ENCODE peak calls at places on chromosomes 13 and 19, in ten cellular contexts. C is caudate nucleus; E is SJCRH30; F is brain microvascular endothelial cell; A is SW480; K is NCI-H2227 treated with DMSO at 0.1 percent for 48 hours; Q is hepatocyte; G is DMS53; M is fibroblast of pulmonary artery; S is CD8-positive, alpha-beta T cell. W is an unnamed sample.

GRCh38 chr13:40319699-40320586 is 346.5 kb downstream of the FOXO1 start:
- DNase-seq in C (no peak), E (no peak), F (no peak), A (peak), K (no peak), Q (no peak), G (no peak), M (no peak), S (no peak), W (no peak)

GRCh38 chr19:948842-949496 is 23.1 kb downstream of the ARID3A start:
- DNase-seq in C (no peak), E (no peak), F (no peak), A (no peak), K (no peak), Q (peak), G (no peak), M (no peak), S (no peak), W (no peak)

GRCh38 chr13:98416408-98416807 is 160.5 kb downstream of the STK24 start:
- DNase-seq in C (no peak), E (no peak), F (no peak), A (no peak), K (no peak), Q (peak), G (peak), M (no peak), S (no peak), W (no peak)

GRCh38 chr19:58346961-58347929 is 6.0 kb downstream of the A1BG start:
- DNase-seq in C (peak), E (peak), F (peak), A (no peak), K (peak), Q (peak), G (peak), M (peak), S (peak), W (no peak)

GRCh38 chr13:74466015-74466414 is 331.8 kb upstream of the KLF12 start:
- DNase-seq in C (no peak), E (no peak), F (no peak), A (no peak), K (no peak), Q (no peak), G (no peak), M (no peak), S (no peak), W (no peak)

GRCh38 chr19:58181902-58182576 is 822 bp upstream of the ZNF274 start:
- DNase-seq in C (no peak), E (peak), F (peak), A (no peak), K (no peak), Q (no peak), G (peak), M (peak), S (peak), W (peak)

GRCh38 chr13:111389621-111390521 is 69.4 kb downstream of the TEX29 start:
- DNase-seq in C (no peak), E (no peak), F (no peak), A (no peak), K (no peak), Q (no peak), G (no peak), M (no peak), S (no peak), W (no peak)

GRCh38 chr13:46552302-46552680 is 679 bp upstream of the LRCH1 start:
- DNase-seq in C (no peak), E (peak), F (no peak), A (no peak), K (no peak), Q (no peak), G (peak), M (no peak), S (no peak), W (no peak)

GRCh38 chr13:100789968-100790367 is 115.4 kb upstream of the TMTC4 start:
- DNase-seq in C (no peak), E (no peak), F (no peak), A (no peak), K (no peak), Q (no peak), G (no peak), M (no peak), S (no peak), W (no peak)

GRCh38 chr19:45809643-45810159 is 5.4 kb downstream of the RSPH6A start:
- DNase-seq in C (no peak), E (peak), F (peak), A (peak), K (no peak), Q (no peak), G (peak), M (peak), S (no peak), W (no peak)

GRCh38 chr19:48836089-48837017 is at the start of gene HSD17B14:
- DNase-seq in C (peak), E (no peak), F (peak), A (no peak), K (no peak), Q (peak), G (peak), M (peak), S (no peak), W (no peak)

GRCh38 chr13:97866751-97867150 is 86.7 kb upstream of the IPO5 start:
- DNase-seq in C (no peak), E (no peak), F (no peak), A (no peak), K (no peak), Q (no peak), G (no peak), M (no peak), S (no peak), W (no peak)

GRCh38 chr13:73466561-73466960 is 407.8 kb downstream of the KLF5 start:
- DNase-seq in C (no peak), E (no peak), F (no peak), A (no peak), K (no peak), Q (no peak), G (no peak), M (no peak), S (no peak), W (no peak)

GRCh38 chr19:50933640-50934039 is 19.2 kb downstream of the KLK5 start:
- DNase-seq in C (no peak), E (no peak), F (peak), A (peak), K (no peak), Q (no peak), G (peak), M (peak), S (no peak), W (no peak)

GRCh38 chr13:33204130-33204927 is 81.2 kb downstream of the STARD13 start:
- DNase-seq in C (peak), E (no peak), F (peak), A (no peak), K (no peak), Q (peak), G (no peak), M (peak), S (no peak), W (no peak)

GRCh38 chr13:46884531-46884930 is 12.3 kb downstream of the HTR2A start:
- DNase-seq in C (no peak), E (no peak), F (no peak), A (no peak), K (no peak), Q (no peak), G (no peak), M (no peak), S (no peak), W (no peak)

GRCh38 chr13:107734891-107735620 is 480.3 kb downstream of the LIG4 start:
- DNase-seq in C (no peak), E (no peak), F (no peak), A (no peak), K (no peak), Q (no peak), G (no peak), M (no peak), S (no peak), W (no peak)

GRCh38 chr19:48342841-48343540 is 17.6 kb downstream of the EMP3 start:
- DNase-seq in C (no peak), E (no peak), F (peak), A (no peak), K (no peak), Q (no peak), G (no peak), M (peak), S (no peak), W (no peak)

GRCh38 chr13:110937511-110938303 is 22.8 kb upstream of the ANKRD10 start:
- DNase-seq in C (no peak), E (no peak), F (no peak), A (no peak), K (no peak), Q (no peak), G (no peak), M (no peak), S (no peak), W (no peak)

GRCh38 chr19:10142701-10143375 is 23.1 kb upstream of the EIF3G start:
- DNase-seq in C (no peak), E (no peak), F (no peak), A (no peak), K (no peak), Q (no peak), G (peak), M (no peak), S (peak), W (no peak)

GRCh38 chr19:52685811-52686210 is 47.7 kb upstream of the ZNF83 start:
- DNase-seq in C (no peak), E (no peak), F (no peak), A (no peak), K (no peak), Q (no peak), G (no peak), M (no peak), S (no peak), W (no peak)

GRCh38 chr19:56111601-56112312 is 9.3 kb downstream of the ZNF787 start:
- DNase-seq in C (peak), E (peak), F (no peak), A (no peak), K (peak), Q (no peak), G (peak), M (no peak), S (peak), W (peak)

GRCh38 chr19:6588508-6589345 is 2.2 kb downstream of the CD70 start:
- DNase-seq in C (no peak), E (no peak), F (no peak), A (no peak), K (no peak), Q (no peak), G (no peak), M (no peak), S (no peak), W (no peak)

GRCh38 chr19:13342672-13343071 is 163.6 kb downstream of the CACNA1A start:
- DNase-seq in C (no peak), E (no peak), F (no peak), A (no peak), K (no peak), Q (no peak), G (no peak), M (no peak), S (no peak), W (no peak)

GRCh38 chr19:4362871-4363545 is 19.6 kb downstream of the MPND start:
- DNase-seq in C (no peak), E (no peak), F (no peak), A (no peak), K (no peak), Q (no peak), G (peak), M (no peak), S (no peak), W (no peak)

GRCh38 chr13:36998624-36999041 is 507 bp downstream of the ALG5 start:
- DNase-seq in C (peak), E (peak), F (no peak), A (peak), K (no peak), Q (peak), G (peak), M (no peak), S (peak), W (no peak)

GRCh38 chr13:106101201-106101600 is 434.3 kb downstream of the EFNB2 start:
- DNase-seq in C (no peak), E (no peak), F (no peak), A (peak), K (no peak), Q (no peak), G (no peak), M (no peak), S (no peak), W (no peak)

GRCh38 chr13:68996671-68997030 is 1111.0 kb upstream of the ATXN8OS start:
- DNase-seq in C (no peak), E (no peak), F (no peak), A (no peak), K (no peak), Q (no peak), G (no peak), M (no peak), S (no peak), W (no peak)

GRCh38 chr13:113976711-113977684 is 3.1 kb upstream of the C13orf46 start:
- DNase-seq in C (no peak), E (no peak), F (peak), A (peak), K (no peak), Q (no peak), G (no peak), M (peak), S (no peak), W (no peak)

GRCh38 chr19:46863818-46864629 is 3.2 kb downstream of the ARHGAP35 start:
- DNase-seq in C (peak), E (peak), F (peak), A (peak), K (no peak), Q (no peak), G (peak), M (peak), S (no peak), W (peak)

GRCh38 chr19:45492627-45493470 is 4.0 kb downstream of the RTN2 start:
- DNase-seq in C (peak), E (peak), F (peak), A (no peak), K (no peak), Q (peak), G (no peak), M (peak), S (no peak), W (peak)

GRCh38 chr19:48746738-48747575 is at the start of gene IZUMO1:
- DNase-seq in C (peak), E (peak), F (peak), A (no peak), K (no peak), Q (peak), G (peak), M (peak), S (no peak), W (no peak)

GRCh38 chr19:16274466-16274865 is 50.2 kb upstream of the KLF2 start:
- DNase-seq in C (no peak), E (no peak), F (no peak), A (no peak), K (no peak), Q (no peak), G (no peak), M (peak), S (no peak), W (no peak)

GRCh38 chr19:48568345-48568886 is 16.4 kb downstream of the SULT2B1 start:
- DNase-seq in C (peak), E (peak), F (peak), A (peak), K (no peak), Q (peak), G (peak), M (peak), S (no peak), W (peak)